ENCODE peak calls at places on chromosomes 2 and 18, in five cellular contexts. U is AG09319, V is astrocyte of the spinal cord, L is lower lobe of right lung, R is heart right ventricle. D is an unnamed sample.

GRCh38 chr2:3264010-3264744 is 113.4 kb downstream of the EIPR1 start:
- DNase-seq in U (no peak), V (no peak), L (no peak), R (no peak), D (no peak)

GRCh38 chr2:133045787-133046186 is 375.8 kb upstream of the LYPD1 start:
- DNase-seq in U (no peak), V (no peak), L (no peak), R (no peak), D (no peak)

GRCh38 chr2:181742908-181743722 is 62.8 kb upstream of the NEUROD1 start:
- DNase-seq in U (peak; percentile 23), V (peak; percentile 73), L (no peak), R (no peak), D (peak; percentile 27)

GRCh38 chr2:128617029-128617590 is 298.4 kb upstream of the HS6ST1 start:
- DNase-seq in U (no peak), V (no peak), L (peak; percentile 13), R (no peak), D (no peak)

GRCh38 chr18:13610517-13610916 is 115.8 kb downstream of the FAM210A start:
- DNase-seq in U (no peak), V (no peak), L (no peak), R (no peak), D (no peak)

GRCh38 chr18:73891572-73892421 is 255.8 kb downstream of the FBXO15 start:
- DNase-seq in U (no peak), V (no peak), L (no peak), R (no peak), D (peak; percentile 17)

GRCh38 chr2:4653989-4654388 is 950.6 kb downstream of the DCDC2C start:
- DNase-seq in U (no peak), V (no peak), L (no peak), R (no peak), D (no peak)

GRCh38 chr2:211724933-211725332 is 813.7 kb downstream of the ERBB4 start:
- DNase-seq in U (no peak), V (no peak), L (no peak), R (no peak), D (no peak)

GRCh38 chr2:98465456-98466201 is 21.0 kb downstream of the INPP4A start:
- DNase-seq in U (no peak), V (peak; percentile 67), L (peak; percentile 82), R (peak; percentile 83), D (no peak)

GRCh38 chr18:39190508-39190907 is 1624.9 kb upstream of the CELF4 start:
- DNase-seq in U (no peak), V (no peak), L (no peak), R (no peak), D (no peak)

GRCh38 chr2:163681765-163682164 is 54.0 kb downstream of the FIGN start:
- DNase-seq in U (no peak), V (peak; percentile 64), L (no peak), R (no peak), D (no peak)

GRCh38 chr2:8536686-8537571 is 144.9 kb upstream of the ID2 start:
- DNase-seq in U (no peak), V (no peak), L (no peak), R (no peak), D (no peak)

GRCh38 chr18:57294547-57294946 is 57.8 kb upstream of the ST8SIA3 start:
- DNase-seq in U (no peak), V (no peak), L (no peak), R (no peak), D (no peak)

GRCh38 chr2:157876066-157876770 is at the start of gene ACVR1:
- DNase-seq in U (peak; percentile 94), V (peak; percentile 98), L (peak; percentile 97), R (peak; percentile 95), D (peak; percentile 86)
- TF ChIP-seq CTCF in U (peak; percentile 15), V (peak; percentile 18), L (peak; percentile 26), R (peak; percentile 58), D (no peak)

DNA sequence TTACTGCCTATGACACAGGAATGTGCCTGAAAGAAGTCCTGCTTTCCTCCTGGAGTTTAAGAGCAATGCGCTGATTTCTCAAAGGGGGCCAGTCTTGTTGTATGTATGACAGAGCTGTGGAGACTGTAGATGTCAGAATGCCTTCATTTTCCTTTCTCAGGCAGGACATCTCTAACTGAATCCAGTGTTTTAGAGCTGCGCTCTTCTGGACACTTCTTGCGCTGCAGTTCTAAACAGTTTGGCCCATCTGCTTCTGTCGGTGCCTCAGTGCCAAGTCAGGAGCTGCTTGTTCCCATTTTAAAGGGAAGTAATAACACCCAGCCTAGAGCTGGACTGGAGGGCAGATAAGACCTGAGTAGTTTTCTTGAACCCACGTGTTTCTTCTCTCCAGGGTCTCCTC is 91.4 kb downstream of the ESCO1 start:
- DNase-seq in U (no peak), V (no peak), L (no peak), R (no peak), D (no peak)
- TF ChIP-seq CTCF in U (no peak), V (no peak), L (no peak), R (no peak), D (no peak)

GRCh38 chr2:186991766-186992417 is 142.9 kb upstream of the ZSWIM2 start:
- DNase-seq in U (no peak), V (peak; percentile 30), L (no peak), R (no peak), D (no peak)
- TF ChIP-seq CTCF in U (no peak), V (no peak), L (peak; percentile 20), R (peak; percentile 54), D (no peak)

DNA sequence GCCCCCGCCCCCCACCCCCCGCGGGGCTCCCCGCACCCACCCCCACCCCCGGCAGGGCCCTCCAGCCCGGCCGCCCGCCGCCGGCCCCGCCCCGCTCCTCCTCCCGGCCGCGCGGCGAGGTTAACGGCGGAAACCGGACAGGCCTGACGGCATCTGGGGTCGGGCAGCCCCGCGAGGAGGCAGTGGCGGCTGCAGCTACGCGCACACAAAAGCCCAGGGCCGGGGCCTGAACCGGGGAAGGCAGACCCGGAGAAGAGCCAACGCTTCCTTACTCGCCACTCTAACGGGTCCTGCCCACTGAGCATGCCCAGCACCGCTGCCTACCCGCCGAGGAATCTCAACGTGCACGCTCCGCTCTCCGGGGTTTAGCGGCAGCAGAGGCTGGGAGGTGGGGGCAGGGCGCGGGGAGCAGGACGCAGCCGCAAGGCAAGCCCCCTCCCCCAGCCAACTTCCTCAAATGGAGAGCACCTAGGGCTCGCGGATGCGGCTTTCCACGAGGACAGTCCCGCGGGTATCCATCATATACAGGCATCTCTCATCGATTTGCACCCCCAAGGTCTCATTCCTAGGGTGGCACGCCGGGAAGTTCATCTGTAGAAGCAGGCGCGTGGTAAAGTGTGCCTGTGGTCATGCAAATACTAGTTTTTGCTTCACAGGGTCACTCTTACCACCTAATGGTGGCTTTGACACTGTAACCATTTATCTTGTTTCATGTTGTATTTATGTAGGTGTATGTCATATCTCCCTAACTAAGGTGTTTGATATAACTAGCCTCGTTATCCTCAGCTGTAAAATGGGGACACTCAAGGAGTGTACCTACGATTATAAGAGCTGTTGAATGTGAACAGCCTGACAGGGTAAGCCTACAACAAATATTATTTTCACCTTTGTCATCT is at the start of gene MEMO1:
- DNase-seq in U (peak; percentile 85), V (peak; percentile 96), L (peak; percentile 98), R (peak; percentile 93), D (peak; percentile 93)
- TF ChIP-seq CTCF in U (no peak), V (no peak), L (no peak), R (no peak), D (no peak)

D was measured in GM13976.